ENCODE peak calls at places on chromosome 4, in nine cellular contexts. T, B, O, D, N, G, Y, I and W are unnamed samples.

GRCh38 chr4:140332734-140333133 is 40.7 kb upstream of the SCOC start:
- DNase-seq in T (no peak), B (no peak), O (no peak), D (no peak), N (no peak), G (no peak), Y (no peak), I (no peak), W (no peak)

GRCh38 chr4:32472918-32473317 is 1752.7 kb downstream of the PCDH7 start:
- DNase-seq in T (no peak), B (no peak), O (no peak), D (no peak), N (no peak), G (no peak), Y (no peak), I (peak), W (no peak)

GRCh38 chr4:140260227-140260626 is 106.2 kb upstream of the MAML3 start:
- DNase-seq in T (no peak), B (no peak), O (no peak), D (no peak), N (peak), G (no peak), Y (no peak), I (peak), W (peak)

GRCh38 chr4:69568787-69569186 is 70.7 kb downstream of the UGT2A2 start:
- DNase-seq in T (no peak), B (no peak), O (no peak), D (no peak), N (no peak), G (no peak), Y (no peak), I (no peak), W (no peak)

GRCh38 chr4:159593157-159593556 is 490.3 kb downstream of the RAPGEF2 start:
- DNase-seq in T (no peak), B (no peak), O (no peak), D (no peak), N (no peak), G (no peak), Y (no peak), I (no peak), W (no peak)

GRCh38 chr4:8410641-8411271 is 29.8 kb downstream of the ACOX3 start:
- DNase-seq in T (no peak), B (no peak), O (no peak), D (peak), N (peak), G (no peak), Y (no peak), I (peak), W (peak)

GRCh38 chr4:186622788-186623464 is 67.6 kb upstream of the MTNR1A start:
- DNase-seq in T (no peak), B (peak), O (no peak), D (no peak), N (peak), G (no peak), Y (no peak), I (no peak), W (peak)

GRCh38 chr4:112279025-112279881 is 6.5 kb downstream of the TIFA start:
- DNase-seq in T (peak), B (no peak), O (no peak), D (peak), N (no peak), G (no peak), Y (no peak), I (no peak), W (no peak)

GRCh38 chr4:99447513-99447912 is 12.4 kb upstream of the ADH7 start:
- DNase-seq in T (no peak), B (no peak), O (no peak), D (no peak), N (no peak), G (no peak), Y (no peak), I (no peak), W (no peak)

GRCh38 chr4:138222041-138222440 is 20.1 kb downstream of the SLC7A11 start:
- DNase-seq in T (no peak), B (no peak), O (peak), D (no peak), N (peak), G (no peak), Y (no peak), I (no peak), W (peak)

GRCh38 chr4:184328022-184328736 is 110.5 kb upstream of the ENPP6 start:
- DNase-seq in T (peak), B (no peak), O (no peak), D (no peak), N (no peak), G (no peak), Y (no peak), I (peak), W (no peak)

GRCh38 chr4:38281416-38282071 is 321.3 kb downstream of the PTTG2 start:
- DNase-seq in T (no peak), B (no peak), O (no peak), D (no peak), N (no peak), G (no peak), Y (no peak), I (peak), W (peak)

GRCh38 chr4:2768124-2768523 is 12.0 kb upstream of the TNIP2 start:
- DNase-seq in T (no peak), B (no peak), O (no peak), D (no peak), N (no peak), G (no peak), Y (no peak), I (no peak), W (no peak)

GRCh38 chr4:108193891-108194672 is 25.4 kb upstream of the LEF1 start:
- DNase-seq in T (no peak), B (no peak), O (no peak), D (no peak), N (no peak), G (no peak), Y (no peak), I (no peak), W (no peak)

GRCh38 chr4:24675723-24676122 is 91.4 kb upstream of the DHX15 start:
- DNase-seq in T (peak), B (no peak), O (no peak), D (peak), N (no peak), G (no peak), Y (no peak), I (no peak), W (no peak)

GRCh38 chr4:155952546-155952945 is 1.1 kb downstream of the CTSO start:
- DNase-seq in T (no peak), B (no peak), O (no peak), D (no peak), N (peak), G (no peak), Y (no peak), I (peak), W (peak)

GRCh38 chr4:109729155-109729562 is 711 bp downstream of the PLA2G12A start:
- DNase-seq in T (peak), B (no peak), O (no peak), D (peak), N (peak), G (peak), Y (no peak), I (peak), W (peak)

GRCh38 chr4:37463033-37463432 is 218.5 kb downstream of the NWD2 start:
- DNase-seq in T (no peak), B (no peak), O (no peak), D (no peak), N (no peak), G (no peak), Y (no peak), I (no peak), W (no peak)

GRCh38 chr4:14669418-14669817 is 332.9 kb upstream of the CPEB2 start:
- DNase-seq in T (no peak), B (no peak), O (no peak), D (no peak), N (no peak), G (no peak), Y (no peak), I (no peak), W (no peak)

GRCh38 chr4:23279377-23279988 is 586.7 kb downstream of the GBA3 start:
- DNase-seq in T (peak), B (no peak), O (no peak), D (no peak), N (no peak), G (no peak), Y (no peak), I (peak), W (no peak)

GRCh38 chr4:145351922-145352321 is 129.7 kb upstream of the SMAD1 start:
- DNase-seq in T (no peak), B (no peak), O (peak), D (no peak), N (no peak), G (no peak), Y (no peak), I (no peak), W (no peak)

GRCh38 chr4:116515959-116516358 is 569.4 kb downstream of the TRAM1L1 start:
- DNase-seq in T (no peak), B (no peak), O (no peak), D (no peak), N (no peak), G (no peak), Y (no peak), I (no peak), W (no peak)

GRCh38 chr4:41304221-41304620 is 47.5 kb downstream of the UCHL1 start:
- DNase-seq in T (no peak), B (no peak), O (no peak), D (no peak), N (no peak), G (no peak), Y (peak), I (peak), W (no peak)

GRCh38 chr4:72326692-72327632 is 242.1 kb downstream of the ADAMTS3 start:
- DNase-seq in T (peak), B (no peak), O (no peak), D (peak), N (peak), G (peak), Y (peak), I (peak), W (peak)

GRCh38 chr4:90842960-90843359 is 715.8 kb downstream of the CCSER1 start:
- DNase-seq in T (no peak), B (no peak), O (no peak), D (no peak), N (no peak), G (no peak), Y (no peak), I (peak), W (no peak)

GRCh38 chr4:23368081-23368697 is 521.7 kb downstream of the PPARGC1A start:
- DNase-seq in T (peak), B (no peak), O (no peak), D (no peak), N (no peak), G (no peak), Y (peak), I (peak), W (no peak)

GRCh38 chr4:7398104-7398423 is 36.7 kb downstream of the PSAPL1 start:
- DNase-seq in T (no peak), B (no peak), O (no peak), D (no peak), N (peak), G (no peak), Y (peak), I (peak), W (no peak)

GRCh38 chr4:2795558-2796260 is 2.8 kb downstream of the SH3BP2 start:
- DNase-seq in T (no peak), B (peak), O (no peak), D (no peak), N (no peak), G (peak), Y (no peak), I (no peak), W (no peak)

GRCh38 chr4:18025263-18025662 is 3.7 kb upstream of the LCORL start:
- DNase-seq in T (peak), B (no peak), O (no peak), D (peak), N (no peak), G (no peak), Y (no peak), I (no peak), W (no peak)

GRCh38 chr4:38468491-38468890 is 195.5 kb upstream of the KLF3 start:
- DNase-seq in T (no peak), B (no peak), O (no peak), D (no peak), N (no peak), G (no peak), Y (no peak), I (no peak), W (no peak)

GRCh38 chr4:6200011-6200921 is at the start of gene JAKMIP1:
- DNase-seq in T (no peak), B (peak), O (peak), D (no peak), N (peak), G (peak), Y (peak), I (no peak), W (peak)

GRCh38 chr4:1862055-1862911 is 6.3 kb upstream of the LETM1 start:
- DNase-seq in T (no peak), B (no peak), O (no peak), D (no peak), N (no peak), G (no peak), Y (no peak), I (no peak), W (no peak)

GRCh38 chr4:71251266-71251665 is 87.6 kb upstream of the SLC4A4 start:
- DNase-seq in T (no peak), B (no peak), O (no peak), D (no peak), N (peak), G (no peak), Y (no peak), I (no peak), W (peak)

GRCh38 chr4:11592276-11592675 is 163.6 kb upstream of the HS3ST1 start:
- DNase-seq in T (no peak), B (no peak), O (no peak), D (no peak), N (no peak), G (no peak), Y (no peak), I (no peak), W (no peak)

GRCh38 chr4:158450741-158451140 is 70.9 kb upstream of the RXFP1 start:
- DNase-seq in T (no peak), B (no peak), O (no peak), D (no peak), N (peak), G (no peak), Y (no peak), I (no peak), W (peak)

GRCh38 chr4:3239998-3240920 is 8.7 kb upstream of the MSANTD1 start:
- DNase-seq in T (no peak), B (no peak), O (no peak), D (no peak), N (no peak), G (no peak), Y (no peak), I (no peak), W (no peak)

GRCh38 chr4:155666701-155667537 is at the start of gene GUCY1A1:
- DNase-seq in T (no peak), B (peak), O (peak), D (peak), N (peak), G (no peak), Y (peak), I (peak), W (peak)

GRCh38 chr4:112514079-112514448 is 1.9 kb downstream of the NEUROG2 start:
- DNase-seq in T (no peak), B (no peak), O (no peak), D (no peak), N (no peak), G (no peak), Y (no peak), I (no peak), W (no peak)